ENCODE peak calls at places on chromosomes 12 and 14, in eight cellular contexts. T, R, P, W, A, B, Z and J are unnamed samples.

GRCh38 chr14:90605430-90605829 is 208.6 kb downstream of the CALM1 start:
- DNase-seq in T (no peak), R (no peak), P (no peak), W (no peak), A (no peak), B (no peak), Z (no peak), J (no peak)

GRCh38 chr12:109776624-109777023 is 56.6 kb downstream of the TRPV4 start:
- DNase-seq in T (no peak), R (no peak), P (no peak), W (no peak), A (no peak), B (no peak), Z (no peak), J (no peak)

GRCh38 chr12:48873096-48873495 is 7.4 kb upstream of the RND1 start:
- DNase-seq in T (no peak), R (no peak), P (no peak), W (no peak), A (no peak), B (no peak), Z (peak), J (no peak)

GRCh38 chr12:12017135-12017581 is 53.6 kb upstream of the BCL2L14 start:
- DNase-seq in T (peak), R (no peak), P (no peak), W (no peak), A (no peak), B (no peak), Z (peak), J (no peak)

GRCh38 chr14:54606178-54606577 is 39.2 kb downstream of the SAMD4A start:
- DNase-seq in T (peak), R (no peak), P (peak), W (no peak), A (no peak), B (no peak), Z (peak), J (no peak)

GRCh38 chr14:71539660-71540285 is 392.5 kb upstream of the RGS6 start:
- DNase-seq in T (no peak), R (no peak), P (no peak), W (no peak), A (no peak), B (no peak), Z (peak), J (no peak)

GRCh38 chr12:124713041-124713435 is 145.6 kb upstream of the NCOR2 start:
- DNase-seq in T (peak), R (no peak), P (no peak), W (no peak), A (no peak), B (no peak), Z (no peak), J (peak)

GRCh38 chr12:12606793-12607589 is 4.7 kb upstream of the CREBL2 start:
- DNase-seq in T (peak), R (no peak), P (peak), W (no peak), A (peak), B (no peak), Z (peak), J (peak)

GRCh38 chr12:122862872-122863701 is 27.8 kb downstream of the HIP1R start:
- DNase-seq in T (no peak), R (no peak), P (no peak), W (no peak), A (peak), B (no peak), Z (no peak), J (no peak)

GRCh38 chr14:22432348-22432976 is 156.6 kb downstream of the DAD1 start:
- DNase-seq in T (peak), R (no peak), P (peak), W (no peak), A (peak), B (no peak), Z (peak), J (no peak)

GRCh38 chr14:73721101-73721821 is 7.1 kb upstream of the PNMA1 start:
- DNase-seq in T (no peak), R (no peak), P (no peak), W (no peak), A (no peak), B (no peak), Z (no peak), J (no peak)

GRCh38 chr12:101942206-101942605 is 64.8 kb downstream of the DRAM1 start:
- DNase-seq in T (no peak), R (no peak), P (no peak), W (no peak), A (no peak), B (no peak), Z (no peak), J (no peak)

GRCh38 chr14:97267509-97267908 is 470.3 kb downstream of the VRK1 start:
- DNase-seq in T (peak), R (no peak), P (no peak), W (no peak), A (no peak), B (no peak), Z (no peak), J (no peak)

GRCh38 chr12:118821386-118821928 is 159.9 kb upstream of the SRRM4 start:
- DNase-seq in T (peak), R (no peak), P (no peak), W (no peak), A (no peak), B (no peak), Z (no peak), J (no peak)

GRCh38 chr12:3313066-3313465 is 177.9 kb upstream of the PRMT8 start:
- DNase-seq in T (peak), R (no peak), P (peak), W (no peak), A (no peak), B (no peak), Z (no peak), J (no peak)